ENCODE peak calls at places on chromosomes 4 and X, in six cellular contexts. One of them, this sample, is unnamed.
A peak's percentile ranks its signal among the peaks of the same experiment; 100 is the strongest.

GRCh38 chr4:30630431-30630830 is 89.7 kb upstream of the PCDH7 start:
- DNase-seq in CD8-positive, alpha-beta T cell: no peak
- DNase-seq in lung: no peak
- DNase-seq in colonic mucosa: no peak
- DNase-seq in spleen: no peak
- DNase-seq in HCT116: no peak
- DNase-seq in this sample: no peak

GRCh38 chr4:7160439-7160838 is 31.9 kb upstream of the SORCS2 start:
- DNase-seq in CD8-positive, alpha-beta T cell: no peak
- DNase-seq in lung: no peak
- DNase-seq in HCT116: no peak
- DNase-seq in colonic mucosa: peak; percentile 18
- DNase-seq in spleen: peak; percentile 54
- DNase-seq in this sample: no peak

GRCh38 chr4:178293601-178294000 is 851.4 kb upstream of the AGA start:
- DNase-seq in CD8-positive, alpha-beta T cell: no peak
- DNase-seq in lung: no peak
- DNase-seq in spleen: no peak
- DNase-seq in HCT116: no peak
- DNase-seq in colonic mucosa: no peak
- DNase-seq in this sample: no peak

GRCh38 chrX:39580043-39580442 is 517.7 kb downstream of the BCOR start:
- DNase-seq in CD8-positive, alpha-beta T cell: no peak
- DNase-seq in colonic mucosa: no peak
- DNase-seq in HCT116: no peak
- DNase-seq in spleen: no peak
- DNase-seq in lung: no peak
- DNase-seq in this sample: no peak

GRCh38 chr4:111689214-111689613 is 456.0 kb upstream of the FAM241A start:
- DNase-seq in colonic mucosa: no peak
- DNase-seq in spleen: no peak
- DNase-seq in HCT116: no peak
- DNase-seq in lung: peak; percentile 34
- DNase-seq in CD8-positive, alpha-beta T cell: no peak
- DNase-seq in this sample: no peak

GRCh38 chr4:14345356-14345775 is 656.9 kb upstream of the CPEB2 start:
- DNase-seq in colonic mucosa: no peak
- DNase-seq in spleen: no peak
- DNase-seq in lung: no peak
- DNase-seq in CD8-positive, alpha-beta T cell: no peak
- DNase-seq in HCT116: no peak
- DNase-seq in this sample: no peak

GRCh38 chrX:37685452-37686347 is at the start of gene XK:
- DNase-seq in lung: peak; percentile 44
- DNase-seq in CD8-positive, alpha-beta T cell: no peak
- DNase-seq in HCT116: peak; percentile 71
- DNase-seq in spleen: peak; percentile 81
- DNase-seq in colonic mucosa: peak; percentile 63
- DNase-seq in this sample: peak; percentile 65

GRCh38 chr4:3353747-3354454 is 61.1 kb downstream of the RGS12 start:
- DNase-seq in lung: peak; percentile 16
- DNase-seq in colonic mucosa: no peak
- DNase-seq in CD8-positive, alpha-beta T cell: no peak
- DNase-seq in spleen: no peak
- DNase-seq in HCT116: no peak
- DNase-seq in this sample: no peak

GRCh38 chr4:52915730-52916129 is 53.6 kb downstream of the RASL11B start:
- DNase-seq in spleen: no peak
- DNase-seq in lung: no peak
- DNase-seq in colonic mucosa: no peak
- DNase-seq in CD8-positive, alpha-beta T cell: no peak
- DNase-seq in HCT116: no peak
- DNase-seq in this sample: peak; percentile 50

GRCh38 chrX:94545722-94546121 is 871.7 kb downstream of the FAM133A start:
- DNase-seq in HCT116: no peak
- DNase-seq in colonic mucosa: no peak
- DNase-seq in spleen: no peak
- DNase-seq in lung: no peak
- DNase-seq in CD8-positive, alpha-beta T cell: no peak
- DNase-seq in this sample: no peak

GRCh38 chrX:53088136-53088974 is 5.6 kb upstream of the KANTR start:
- DNase-seq in CD8-positive, alpha-beta T cell: peak; percentile 66
- DNase-seq in spleen: peak; percentile 89
- DNase-seq in HCT116: no peak
- DNase-seq in lung: peak; percentile 69
- DNase-seq in colonic mucosa: peak; percentile 82
- DNase-seq in this sample: peak; percentile 84

GRCh38 chrX:54992911-54993622 is 921 bp downstream of the PFKFB1 start:
- DNase-seq in lung: no peak
- DNase-seq in colonic mucosa: no peak
- DNase-seq in spleen: no peak
- DNase-seq in HCT116: no peak
- DNase-seq in CD8-positive, alpha-beta T cell: no peak
- DNase-seq in this sample: no peak

GRCh38 chr4:15753786-15754185 is 24.3 kb upstream of the CD38 start:
- DNase-seq in HCT116: no peak
- DNase-seq in lung: no peak
- DNase-seq in colonic mucosa: no peak
- DNase-seq in spleen: peak; percentile 83
- DNase-seq in CD8-positive, alpha-beta T cell: no peak
- DNase-seq in this sample: no peak

GRCh38 chr4:24521544-24521943 is 62.8 kb downstream of the DHX15 start:
- DNase-seq in HCT116: no peak
- DNase-seq in colonic mucosa: no peak
- DNase-seq in CD8-positive, alpha-beta T cell: no peak
- DNase-seq in spleen: no peak
- DNase-seq in lung: no peak
- DNase-seq in this sample: no peak

GRCh38 chrX:24294619-24295018 is 19.2 kb downstream of the SUPT20HL2 start:
- DNase-seq in HCT116: no peak
- DNase-seq in CD8-positive, alpha-beta T cell: no peak
- DNase-seq in spleen: no peak
- DNase-seq in lung: no peak
- DNase-seq in colonic mucosa: no peak
- DNase-seq in this sample: no peak

GRCh38 chrX:41086627-41086932 is 1.3 kb downstream of the USP9X start:
- DNase-seq in colonic mucosa: no peak
- DNase-seq in lung: no peak
- DNase-seq in CD8-positive, alpha-beta T cell: no peak
- DNase-seq in spleen: no peak
- DNase-seq in HCT116: no peak
- DNase-seq in this sample: no peak

GRCh38 chr4:162272215-162272614 is 108.4 kb upstream of the FSTL5 start:
- DNase-seq in HCT116: no peak
- DNase-seq in lung: no peak
- DNase-seq in spleen: no peak
- DNase-seq in colonic mucosa: no peak
- DNase-seq in CD8-positive, alpha-beta T cell: no peak
- DNase-seq in this sample: no peak

GRCh38 chrX:53795583-53795982 is 109.1 kb upstream of the HUWE1 start:
- DNase-seq in lung: no peak
- DNase-seq in CD8-positive, alpha-beta T cell: no peak
- DNase-seq in colonic mucosa: no peak
- DNase-seq in HCT116: no peak
- DNase-seq in spleen: no peak
- DNase-seq in this sample: no peak

GRCh38 chr4:48575964-48576363 is 85.9 kb downstream of the ZAR1 start:
- DNase-seq in HCT116: no peak
- DNase-seq in colonic mucosa: no peak
- DNase-seq in spleen: no peak
- DNase-seq in lung: no peak
- DNase-seq in CD8-positive, alpha-beta T cell: no peak
- DNase-seq in this sample: no peak

GRCh38 chr4:102438396-102438795 is 62.8 kb upstream of the NFKB1 start:
- DNase-seq in spleen: no peak
- DNase-seq in CD8-positive, alpha-beta T cell: no peak
- DNase-seq in HCT116: no peak
- DNase-seq in lung: no peak
- DNase-seq in colonic mucosa: no peak
- DNase-seq in this sample: no peak
- H3K4me1 ChIP-seq in spleen: no peaks in the 10 kb centered on the region
- H3K4me1 ChIP-seq in CD8-positive, alpha-beta T cell: no peaks in the 10 kb centered on the region
- H3K4me1 ChIP-seq in HCT116: no peaks in the 10 kb centered on the region
- H3K4me1 ChIP-seq in lung: peaks cover 3% of the 10 kb centered on the region
- H3K4me1 ChIP-seq in colonic mucosa: no peaks in the 10 kb centered on the region
- H3K4me1 ChIP-seq in this sample: peaks cover 8% of the 10 kb centered on the region

GRCh38 chr4:158817562-158818370 is 48.9 kb downstream of the FNIP2 start:
- DNase-seq in lung: no peak
- DNase-seq in HCT116: no peak
- DNase-seq in CD8-positive, alpha-beta T cell: no peak
- DNase-seq in colonic mucosa: no peak
- DNase-seq in spleen: no peak
- DNase-seq in this sample: no peak
- H3K27ac ChIP-seq in lung: peak overlapping the region; percentile 64
- H3K27ac ChIP-seq in HCT116: no peak overlapping the region
- H3K27ac ChIP-seq in CD8-positive, alpha-beta T cell: no peak overlapping the region
- H3K27ac ChIP-seq in colonic mucosa: peak overlapping the region; percentile 78
- H3K27ac ChIP-seq in spleen: peak overlapping the region; percentile 12
- H3K27ac ChIP-seq in this sample: peak overlapping the region; percentile 82

GRCh38 chr4:169630069-169630468 is 9.7 kb downstream of the CLCN3 start:
- DNase-seq in HCT116: no peak
- DNase-seq in spleen: no peak
- DNase-seq in lung: no peak
- DNase-seq in colonic mucosa: no peak
- DNase-seq in CD8-positive, alpha-beta T cell: no peak
- DNase-seq in this sample: no peak
- TF ChIP-seq CTCF in HCT116: no peak
- TF ChIP-seq CTCF in spleen: no peak
- TF ChIP-seq CTCF in lung: no peak
- TF ChIP-seq CTCF in colonic mucosa: no peak
- TF ChIP-seq CTCF in CD8-positive, alpha-beta T cell: no peak
- TF ChIP-seq CTCF in this sample: no peak

GRCh38 chr4:1721666-1722550 is 587 bp downstream of the TACC3 start:
- DNase-seq in HCT116: no peak
- DNase-seq in lung: no peak
- DNase-seq in CD8-positive, alpha-beta T cell: no peak
- DNase-seq in spleen: peak; percentile 80
- DNase-seq in colonic mucosa: no peak
- DNase-seq in this sample: no peak
- H3K4me1 ChIP-seq in HCT116: peaks cover 36% of the 10 kb centered on the region
- H3K4me1 ChIP-seq in lung: peaks cover 14% of the 10 kb centered on the region
- H3K4me1 ChIP-seq in CD8-positive, alpha-beta T cell: peaks cover 63% of the 10 kb centered on the region
- H3K4me1 ChIP-seq in spleen: peaks cover 92% of the 10 kb centered on the region
- H3K4me1 ChIP-seq in colonic mucosa: peaks cover 20% of the 10 kb centered on the region
- H3K4me1 ChIP-seq in this sample: peaks cover 49% of the 10 kb centered on the region

GRCh38 chrX:124383367-124383766 is 37.0 kb downstream of the SH2D1A start:
- DNase-seq in colonic mucosa: no peak
- DNase-seq in CD8-positive, alpha-beta T cell: no peak
- DNase-seq in HCT116: no peak
- DNase-seq in lung: no peak
- DNase-seq in spleen: no peak
- DNase-seq in this sample: no peak
- H3K27ac ChIP-seq in colonic mucosa: no peak overlapping the region
- H3K27ac ChIP-seq in CD8-positive, alpha-beta T cell: no peak overlapping the region
- H3K27ac ChIP-seq in HCT116: no peak overlapping the region
- H3K27ac ChIP-seq in lung: no peak overlapping the region
- H3K27ac ChIP-seq in spleen: no peak overlapping the region
- H3K27ac ChIP-seq in this sample: no peak overlapping the region

GRCh38 chr4:73947239-73947985 is 34.4 kb downstream of the PF4 start:
- DNase-seq in HCT116: no peak
- DNase-seq in colonic mucosa: no peak
- DNase-seq in lung: no peak
- DNase-seq in CD8-positive, alpha-beta T cell: no peak
- DNase-seq in spleen: no peak
- DNase-seq in this sample: no peak

GRCh38 chr4:73945674-73946449 is 36.0 kb downstream of the PF4 start:
- DNase-seq in lung: peak; percentile 61
- DNase-seq in CD8-positive, alpha-beta T cell: no peak
- DNase-seq in colonic mucosa: no peak
- DNase-seq in HCT116: no peak
- DNase-seq in spleen: no peak
- DNase-seq in this sample: no peak

GRCh38 chr4:73943555-73943954 is 38.3 kb downstream of the PF4 start:
- DNase-seq in HCT116: no peak
- DNase-seq in CD8-positive, alpha-beta T cell: no peak
- DNase-seq in colonic mucosa: no peak
- DNase-seq in lung: no peak
- DNase-seq in spleen: no peak
- DNase-seq in this sample: no peak

GRCh38 chr4:73945140-73945539 is 36.7 kb downstream of the PF4 start:
- DNase-seq in spleen: no peak
- DNase-seq in HCT116: no peak
- DNase-seq in colonic mucosa: no peak
- DNase-seq in lung: no peak
- DNase-seq in CD8-positive, alpha-beta T cell: no peak
- DNase-seq in this sample: no peak

GRCh38 chr4:73944061-73944875 is 37.6 kb downstream of the PF4 start:
- DNase-seq in HCT116: no peak
- DNase-seq in spleen: peak; percentile 73
- DNase-seq in lung: peak; percentile 35
- DNase-seq in CD8-positive, alpha-beta T cell: no peak
- DNase-seq in colonic mucosa: peak; percentile 57
- DNase-seq in this sample: peak; percentile 35
- TF ChIP-seq CTCF in HCT116: no peak
- TF ChIP-seq CTCF in spleen: no peak
- TF ChIP-seq CTCF in lung: no peak
- TF ChIP-seq CTCF in CD8-positive, alpha-beta T cell: no peak
- TF ChIP-seq CTCF in colonic mucosa: no peak
- TF ChIP-seq CTCF in this sample: no peak

GRCh38 chr4:108168672-108169562 is at the start of gene LEF1:
- DNase-seq in HCT116: no peak
- DNase-seq in colonic mucosa: peak; percentile 25
- DNase-seq in spleen: peak; percentile 83
- DNase-seq in CD8-positive, alpha-beta T cell: peak; percentile 67
- DNase-seq in lung: no peak
- DNase-seq in this sample: peak; percentile 34
- H3K4me1 ChIP-seq in HCT116: no peaks in the 10 kb centered on the region
- H3K4me1 ChIP-seq in colonic mucosa: no peaks in the 10 kb centered on the region
- H3K4me1 ChIP-seq in spleen: peaks cover 65% of the 10 kb centered on the region
- H3K4me1 ChIP-seq in CD8-positive, alpha-beta T cell: peaks cover 29% of the 10 kb centered on the region
- H3K4me1 ChIP-seq in lung: peaks cover 25% of the 10 kb centered on the region
- H3K4me1 ChIP-seq in this sample: peaks cover 51% of the 10 kb centered on the region

GRCh38 chr4:118279328-118279727 is 73.5 kb downstream of the PRSS12 start:
- DNase-seq in CD8-positive, alpha-beta T cell: no peak
- DNase-seq in spleen: no peak
- DNase-seq in colonic mucosa: no peak
- DNase-seq in HCT116: no peak
- DNase-seq in lung: no peak
- DNase-seq in this sample: no peak
- H3K27ac ChIP-seq in CD8-positive, alpha-beta T cell: peak overlapping the region; percentile 96
- H3K27ac ChIP-seq in spleen: peak overlapping the region; percentile 90
- H3K27ac ChIP-seq in colonic mucosa: peak overlapping the region; percentile 78
- H3K27ac ChIP-seq in HCT116: peak overlapping the region; percentile 84
- H3K27ac ChIP-seq in lung: peak overlapping the region; percentile 97
- H3K27ac ChIP-seq in this sample: peak overlapping the region; percentile 93

This sample was measured in stomach.